ENCODE peak calls at places on chromosomes 12 and 14, in ten cellular contexts. L is activated B cell treated with CpG ODN at 0.5 μM for 24 hours, F is lung, N is progenitor cell of endocrine pancreas, E is left ventricle myocardium inferior, W is endodermal cell, P is IMR-90, A is GM20000, B is HCT116, H is colonic mucosa. S is an unnamed sample.

GRCh38 chr12:77189463-77189862 is 124.1 kb upstream of the E2F7 start:
- DNase-seq in A (no peak), W (no peak), L (no peak), N (no peak), P (peak; percentile 80), F (no peak), E (no peak), B (no peak), H (no peak), S (no peak)

GRCh38 chr12:69039881-69040280 is 106.9 kb upstream of the CPM start:
- DNase-seq in A (no peak), P (no peak), W (no peak), L (no peak), B (no peak), F (no peak), N (no peak), E (no peak), H (no peak), S (no peak)

GRCh38 chr12:75850751-75851462 is 180.7 kb downstream of the PHLDA1 start:
- DNase-seq in F (no peak), A (no peak), L (no peak), N (no peak), E (no peak), H (peak; percentile 22), P (peak; percentile 84), W (peak; percentile 48), B (no peak), S (no peak)

GRCh38 chr12:57732270-57732669 is 6.3 kb downstream of the AGAP2 start:
- DNase-seq in L (no peak), F (no peak), H (no peak), P (no peak), B (no peak), N (no peak), A (no peak), E (no peak), W (no peak), S (no peak)

GRCh38 chr12:31220061-31220460 is 105.9 kb downstream of the SINHCAF start:
- DNase-seq in L (no peak), P (no peak), B (no peak), N (no peak), E (no peak), A (no peak), W (no peak), F (no peak), H (no peak), S (no peak)

GRCh38 chr12:57611810-57612710 is 825 bp downstream of the ARHGEF25 start:
- DNase-seq in N (no peak), P (no peak), F (no peak), A (peak; percentile 32), B (no peak), L (no peak), H (no peak), W (peak; percentile 47), E (no peak), S (no peak)

GRCh38 chr14:23402296-23403138 is 5.6 kb downstream of the MYH6 start:
- DNase-seq in E (peak; percentile 16), A (no peak), N (no peak), H (no peak), F (no peak), B (no peak), P (no peak), L (no peak), W (peak; percentile 65), S (no peak)

GRCh38 chr12:4214912-4215861 is 58.4 kb upstream of the CCND2 start:
- DNase-seq in E (peak; percentile 71), P (no peak), F (peak; percentile 72), L (peak; percentile 60), B (no peak), A (peak; percentile 67), N (peak; percentile 8), H (peak; percentile 40), W (no peak), S (no peak)

GRCh38 chr14:61260939-61261776 is 20.0 kb downstream of the TMEM30B start:
- DNase-seq in H (no peak), L (no peak), B (peak; percentile 65), F (no peak), W (peak; percentile 52), E (no peak), A (no peak), P (peak; percentile 90), N (no peak), S (peak; percentile 58)

GRCh38 chr12:520119-520518 is 60.4 kb downstream of the B4GALNT3 start:
- DNase-seq in P (no peak), A (no peak), E (no peak), H (no peak), N (no peak), W (no peak), B (no peak), F (no peak), L (no peak), S (no peak)

GRCh38 chr14:50340945-50341344 is 28.8 kb downstream of the DMAC2L start:
- DNase-seq in W (peak; percentile 77), F (no peak), A (no peak), P (no peak), E (no peak), N (no peak), B (no peak), L (no peak), H (no peak), S (no peak)

GRCh38 chr12:3537916-3538690 is 47.1 kb downstream of the PRMT8 start:
- DNase-seq in L (no peak), E (no peak), B (no peak), F (no peak), W (peak; percentile 41), H (no peak), A (no peak), N (no peak), P (no peak), S (no peak)

GRCh38 chr12:11767029-11767724 is 117.7 kb downstream of the ETV6 start:
- DNase-seq in F (no peak), W (peak; percentile 20), L (no peak), B (no peak), A (no peak), P (no peak), N (no peak), E (no peak), H (no peak), S (no peak)

GRCh38 chr14:75578786-75579781 is 664 bp downstream of the FLVCR2 start:
- DNase-seq in W (no peak), L (no peak), N (peak; percentile 10), H (peak; percentile 64), B (no peak), P (peak; percentile 31), F (no peak), A (peak; percentile 39), E (no peak), S (peak; percentile 14)

GRCh38 chr14:53310412-53310811 is 157.3 kb upstream of the DDHD1 start:
- DNase-seq in P (no peak), E (no peak), L (no peak), F (no peak), A (no peak), B (no peak), W (no peak), N (no peak), H (no peak), S (no peak)

GRCh38 chr12:132469423-132469822 is 20.5 kb upstream of the FBRSL1 start:
- DNase-seq in A (no peak), F (no peak), N (no peak), B (no peak), W (no peak), E (no peak), P (no peak), L (no peak), H (no peak), S (no peak)
- TF ChIP-seq CTCF in A (no peak), F (no peak), N (no peak), B (no peak), W (no peak), E (no peak), P (no peak), L (no peak), H (no peak), S (no peak)

GRCh38 chr12:120460157-120460556 is 9.4 kb downstream of the SRSF9 start:
- DNase-seq in H (no peak), N (no peak), B (no peak), E (no peak), A (no peak), F (no peak), L (no peak), W (no peak), P (no peak), S (no peak)

GRCh38 chr12:120453977-120454376 is 7.7 kb downstream of the GATC start:
- DNase-seq in P (peak; percentile 19), N (no peak), A (peak; percentile 41), E (no peak), W (no peak), B (no peak), F (no peak), L (no peak), H (no peak), S (peak; percentile 19)

GRCh38 chr12:120455302-120455701 is 9.1 kb downstream of the GATC start:
- DNase-seq in L (no peak), F (no peak), A (no peak), N (no peak), W (no peak), H (no peak), B (no peak), P (no peak), E (no peak), S (no peak)

GRCh38 chr12:120453060-120453761 is 7.0 kb downstream of the GATC start:
- DNase-seq in F (no peak), W (no peak), A (no peak), P (no peak), N (no peak), E (no peak), L (no peak), B (no peak), H (no peak), S (no peak)

GRCh38 chr12:120457133-120457532 is 10.9 kb downstream of the GATC start:
- DNase-seq in L (no peak), F (no peak), W (peak; percentile 87), B (no peak), N (no peak), P (no peak), H (no peak), A (no peak), E (no peak), S (no peak)
- TF ChIP-seq CTCF in L (no peak), F (no peak), W (peak; percentile 78), B (peak; percentile 64), N (peak; percentile 47), P (peak; percentile 15), H (no peak), A (no peak), E (peak; percentile 20), S (peak; percentile 30)

GRCh38 chr12:25960176-25960575 is 1.7 kb downstream of the RASSF8 start:
- DNase-seq in A (no peak), P (peak; percentile 28), N (no peak), H (no peak), E (peak; percentile 29), F (no peak), W (peak; percentile 77), B (no peak), L (no peak), S (peak; percentile 15)
- TF ChIP-seq CTCF in A (no peak), P (peak; percentile 32), N (peak; percentile 8), H (no peak), E (no peak), F (no peak), W (peak; percentile 62), B (peak; percentile 6), L (no peak), S (no peak)

GRCh38 chr12:13471471-13471870 is 274.9 kb downstream of the EMP1 start:
- DNase-seq in P (no peak), H (no peak), F (no peak), E (no peak), N (no peak), B (no peak), W (no peak), L (no peak), A (no peak), S (no peak)
- TF ChIP-seq CTCF in P (no peak), H (no peak), F (no peak), E (no peak), N (no peak), B (no peak), W (no peak), L (no peak), A (no peak), S (no peak)